ENCODE peak calls at places on chromosomes 12 and 14, in eight cellular contexts. A, N, I, Z, T, K, B and X are unnamed samples.
A peak's percentile ranks its signal among the peaks of the same experiment; 100 is the strongest.

GRCh38 chr14:45891417-45892080 is 638.5 kb upstream of the MIS18BP1 start:
- DNase-seq in A (peak; percentile 98), N (no peak), I (peak; percentile 7), Z (no peak), T (no peak), K (peak; percentile 97), B (no peak), X (no peak)

GRCh38 chr14:64682173-64682710 is 22.0 kb upstream of the PLEKHG3 start:
- DNase-seq in A (no peak), N (no peak), I (peak; percentile 74), Z (no peak), T (no peak), K (no peak), B (no peak), X (no peak)

GRCh38 chr12:124656214-124656516 is 88.8 kb upstream of the NCOR2 start:
- DNase-seq in A (no peak), N (no peak), I (no peak), Z (no peak), T (no peak), K (no peak), B (no peak), X (no peak)

GRCh38 chr12:6684609-6685008 is 4.6 kb downstream of the ZNF384 start:
- DNase-seq in A (peak; percentile 26), N (no peak), I (peak; percentile 56), Z (no peak), T (peak; percentile 40), K (peak; percentile 16), B (peak; percentile 37), X (no peak)

GRCh38 chr12:105330283-105330937 is at the start of gene C12orf75:
- DNase-seq in A (peak; percentile 90), N (peak; percentile 79), I (peak; percentile 82), Z (peak; percentile 77), T (peak; percentile 78), K (peak; percentile 69), B (peak; percentile 85), X (peak; percentile 72)

GRCh38 chr12:64670039-64670438 is 59.7 kb downstream of the RASSF3 start:
- DNase-seq in A (no peak), N (no peak), I (no peak), Z (no peak), T (no peak), K (no peak), B (no peak), X (no peak)

GRCh38 chr12:58533652-58534051 is 386.7 kb downstream of the LRIG3 start:
- DNase-seq in A (no peak), N (no peak), I (no peak), Z (no peak), T (no peak), K (no peak), B (no peak), X (no peak)

GRCh38 chr14:64878775-64879634 is 702 bp downstream of the SPTB start:
- DNase-seq in A (peak; percentile 52), N (no peak), I (peak; percentile 30), Z (no peak), T (peak; percentile 31), K (peak; percentile 34), B (no peak), X (peak; percentile 48)

GRCh38 chr14:100524933-100525243 is 62.3 kb downstream of the BEGAIN start:
- DNase-seq in A (no peak), N (no peak), I (peak; percentile 45), Z (no peak), T (peak; percentile 70), K (no peak), B (no peak), X (no peak)

GRCh38 chr12:102438823-102439205 is 41.5 kb downstream of the IGF1 start:
- DNase-seq in A (no peak), N (no peak), I (no peak), Z (no peak), T (no peak), K (no peak), B (no peak), X (no peak)

GRCh38 chr14:34211732-34212131 is 250.3 kb downstream of the SPTSSA start:
- DNase-seq in A (no peak), N (no peak), I (no peak), Z (no peak), T (no peak), K (no peak), B (no peak), X (no peak)

GRCh38 chr14:90440592-90440991 is 43.8 kb downstream of the CALM1 start:
- DNase-seq in A (no peak), N (no peak), I (no peak), Z (no peak), T (no peak), K (no peak), B (no peak), X (no peak)

GRCh38 chr14:104245075-104245474 is 106.7 kb downstream of the KIF26A start:
- DNase-seq in A (no peak), N (no peak), I (no peak), Z (no peak), T (no peak), K (no peak), B (no peak), X (no peak)

GRCh38 chr14:42224053-42224888 is 617.6 kb downstream of the LRFN5 start:
- DNase-seq in A (peak; percentile 83), N (peak; percentile 14), I (peak; percentile 74), Z (peak; percentile 43), T (peak; percentile 85), K (peak; percentile 86), B (no peak), X (peak; percentile 57)

GRCh38 chr14:68464716-68465115 is 328.2 kb downstream of the ZFP36L1 start:
- DNase-seq in A (no peak), N (no peak), I (no peak), Z (peak; percentile 63), T (no peak), K (no peak), B (no peak), X (no peak)

GRCh38 chr12:113591480-113591971 is 119.9 kb upstream of the LHX5 start:
- DNase-seq in A (peak; percentile 64), N (peak; percentile 51), I (peak; percentile 63), Z (peak; percentile 33), T (peak; percentile 26), K (peak; percentile 31), B (no peak), X (no peak)

GRCh38 chr14:97688626-97689336 is 891.6 kb downstream of the VRK1 start:
- DNase-seq in A (no peak), N (no peak), I (no peak), Z (no peak), T (no peak), K (no peak), B (no peak), X (no peak)

GRCh38 chr14:67514650-67515385 is 18.3 kb upstream of the PLEKHH1 start:
- DNase-seq in A (peak; percentile 45), N (peak; percentile 79), I (no peak), Z (peak; percentile 42), T (peak; percentile 28), K (peak; percentile 53), B (peak; percentile 25), X (peak; percentile 49)